ENCODE peak calls at places on chromosome 17, in eight cellular contexts. R is stimulated activated CD4-positive, alpha-beta T cell treated with anti-CD3 and anti-CD28 coated beads, Interleukin-2, amount 100 ng/mL, for 24 hours; D is AG10803; S is stimulated activated CD8-positive, alpha-beta memory T cell treated with anti-CD3 and anti-CD28 coated beads, Interleukin-2, amount 100 ng/mL, for 1 hour; V is germinal center; O is aorta; N is activated naive CD8-positive, alpha-beta T cell treated with anti-CD3 and anti-CD28 coated beads, Interleukin-2, amount 50 U/mL, for 24 hours; M is left colon. B is an unnamed sample.
A peak's percentile ranks its signal among the peaks of the same experiment; 100 is the strongest.

GRCh38 chr17:44602970-44603369 is 45.7 kb downstream of the FZD2 start:
- DNase-seq in R (no peak), D (no peak), S (no peak), V (no peak), O (no peak), N (no peak), M (no peak), B (no peak)

GRCh38 chr17:36728030-36728991 is 126.9 kb downstream of the MRM1 start:
- DNase-seq in R (peak; percentile 39), D (no peak), S (no peak), V (no peak), O (no peak), N (peak; percentile 40), M (no peak), B (no peak)

GRCh38 chr17:21295036-21295952 is 10.8 kb downstream of the MAP2K3 start:
- DNase-seq in R (no peak), D (peak; percentile 62), S (no peak), V (no peak), O (no peak), N (no peak), M (no peak), B (no peak)

GRCh38 chr17:2023692-2024571 is 1.2 kb downstream of the RTN4RL1 start:
- DNase-seq in R (no peak), D (peak; percentile 43), S (no peak), V (peak; percentile 29), O (no peak), N (peak; percentile 24), M (no peak), B (no peak)

GRCh38 chr17:73719588-73720071 is 75.4 kb upstream of the SDK2 start:
- DNase-seq in R (no peak), D (no peak), S (no peak), V (no peak), O (peak; percentile 75), N (no peak), M (peak; percentile 43), B (no peak)

GRCh38 chr17:7579001-7579838 is at the start of gene CD68:
- DNase-seq in R (peak; percentile 79), D (peak; percentile 90), S (no peak), V (peak; percentile 88), O (peak; percentile 87), N (peak; percentile 78), M (peak; percentile 69), B (peak; percentile 78)

GRCh38 chr17:17125136-17126084 is 80.7 kb downstream of the PLD6 start:
- DNase-seq in R (no peak), D (peak; percentile 35), S (no peak), V (no peak), O (no peak), N (no peak), M (no peak), B (no peak)

GRCh38 chr17:73390221-73390620 is 78.4 kb upstream of the CDC42EP4 start:
- DNase-seq in R (no peak), D (no peak), S (no peak), V (no peak), O (peak; percentile 69), N (no peak), M (no peak), B (no peak)

GRCh38 chr17:82972836-82973372 is 106.5 kb upstream of the METRNL start:
- DNase-seq in R (no peak), D (no peak), S (no peak), V (no peak), O (no peak), N (no peak), M (no peak), B (peak; percentile 69)

GRCh38 chr17:54864070-54864469 is 36.6 kb upstream of the TOM1L1 start:
- DNase-seq in R (no peak), D (no peak), S (no peak), V (no peak), O (no peak), N (no peak), M (no peak), B (no peak)

GRCh38 chr17:59618894-59619312 is 792 bp upstream of the CLTC start:
- DNase-seq in R (no peak), D (no peak), S (no peak), V (no peak), O (no peak), N (no peak), M (no peak), B (no peak)

GRCh38 chr17:19641687-19642372 is 6.7 kb upstream of the ALDH3A2 start:
- DNase-seq in R (no peak), D (no peak), S (no peak), V (no peak), O (no peak), N (no peak), M (no peak), B (no peak)

GRCh38 chr17:40415390-40415789 is 2.3 kb downstream of the TOP2A start:
- DNase-seq in R (no peak), D (peak; percentile 58), S (no peak), V (peak; percentile 51), O (no peak), N (no peak), M (no peak), B (no peak)

GRCh38 chr17:4591529-4591928 is 7.2 kb downstream of the SMTNL2 start:
- DNase-seq in R (no peak), D (no peak), S (no peak), V (no peak), O (no peak), N (no peak), M (no peak), B (no peak)

B was measured in GM12864.